ENCODE peak calls at places on chromosomes 16 and 17, in four cellular contexts. T is GM12892, C is esophagus squamous epithelium, S is body of pancreas. L is an unnamed sample.

GRCh38 chr17:32854177-32854576 is 22.7 kb downstream of the MYO1D start:
- DNase-seq in T (no peak), C (no peak), S (no peak), L (no peak)

GRCh38 chr16:57477531-57478202 is 8.6 kb downstream of the DOK4 start:
- DNase-seq in S (no peak), C (no peak), T (no peak), L (no peak)

GRCh38 chr17:64004903-64005733 is 7.0 kb downstream of the PRR29 start:
- DNase-seq in C (no peak), T (no peak), S (no peak), L (no peak)

GRCh38 chr17:68196394-68197090 is 51.3 kb upstream of the AMZ2 start:
- DNase-seq in C (no peak), T (no peak), S (no peak), L (no peak)

GRCh38 chr17:73283841-73284282 is 22.2 kb upstream of the CPSF4L start:
- DNase-seq in T (no peak), S (no peak), C (no peak), L (no peak)

GRCh38 chr17:32497431-32498205 is 10.8 kb downstream of the CDK5R1 start:
- DNase-seq in C (no peak), S (no peak), T (no peak), L (no peak)

GRCh38 chr16:89693931-89694783 is 7.3 kb downstream of the SPATA2L start:
- DNase-seq in C (no peak), S (no peak), T (no peak), L (no peak)

GRCh38 chr16:17964196-17964595 is 372.3 kb downstream of the NPIPA8 start:
- DNase-seq in S (no peak), C (no peak), T (no peak), L (no peak)

GRCh38 chr17:6596941-6597340 is 40.6 kb upstream of the PITPNM3 start:
- DNase-seq in S (no peak), T (no peak), C (no peak), L (no peak)

GRCh38 chr16:76571755-76572154 is 294.6 kb downstream of the CNTNAP4 start:
- DNase-seq in T (no peak), C (no peak), S (no peak), L (no peak)

GRCh38 chr17:31313982-31314787 is at the start of gene EVI2B:
- DNase-seq in S (no peak), T (no peak), C (no peak), L (no peak)

GRCh38 chr17:27430882-27431491 is 25.3 kb upstream of the KSR1 start:
- DNase-seq in S (peak), T (no peak), C (no peak), L (peak)

GRCh38 chr16:54933281-54934150 is 2.9 kb downstream of the IRX5 start:
- DNase-seq in C (no peak), T (no peak), S (no peak), L (no peak)

GRCh38 chr17:13337864-13338371 is 263.8 kb downstream of the HS3ST3A1 start:
- DNase-seq in S (peak), C (no peak), T (no peak), L (no peak)

GRCh38 chr17:18360518-18360917 is 2.8 kb downstream of the SHMT1 start:
- DNase-seq in T (no peak), C (no peak), S (no peak), L (no peak)

GRCh38 chr17:18361837-18362380 is 1.4 kb downstream of the SHMT1 start:
- DNase-seq in C (no peak), T (no peak), S (no peak), L (no peak)

GRCh38 chr17:18362509-18363020 is 785 bp downstream of the SHMT1 start:
- DNase-seq in T (no peak), C (no peak), S (peak), L (peak)

GRCh38 chr17:18364166-18364565 is 816 bp upstream of the SHMT1 start:
- DNase-seq in C (no peak), S (no peak), T (no peak), L (no peak)

DNA sequence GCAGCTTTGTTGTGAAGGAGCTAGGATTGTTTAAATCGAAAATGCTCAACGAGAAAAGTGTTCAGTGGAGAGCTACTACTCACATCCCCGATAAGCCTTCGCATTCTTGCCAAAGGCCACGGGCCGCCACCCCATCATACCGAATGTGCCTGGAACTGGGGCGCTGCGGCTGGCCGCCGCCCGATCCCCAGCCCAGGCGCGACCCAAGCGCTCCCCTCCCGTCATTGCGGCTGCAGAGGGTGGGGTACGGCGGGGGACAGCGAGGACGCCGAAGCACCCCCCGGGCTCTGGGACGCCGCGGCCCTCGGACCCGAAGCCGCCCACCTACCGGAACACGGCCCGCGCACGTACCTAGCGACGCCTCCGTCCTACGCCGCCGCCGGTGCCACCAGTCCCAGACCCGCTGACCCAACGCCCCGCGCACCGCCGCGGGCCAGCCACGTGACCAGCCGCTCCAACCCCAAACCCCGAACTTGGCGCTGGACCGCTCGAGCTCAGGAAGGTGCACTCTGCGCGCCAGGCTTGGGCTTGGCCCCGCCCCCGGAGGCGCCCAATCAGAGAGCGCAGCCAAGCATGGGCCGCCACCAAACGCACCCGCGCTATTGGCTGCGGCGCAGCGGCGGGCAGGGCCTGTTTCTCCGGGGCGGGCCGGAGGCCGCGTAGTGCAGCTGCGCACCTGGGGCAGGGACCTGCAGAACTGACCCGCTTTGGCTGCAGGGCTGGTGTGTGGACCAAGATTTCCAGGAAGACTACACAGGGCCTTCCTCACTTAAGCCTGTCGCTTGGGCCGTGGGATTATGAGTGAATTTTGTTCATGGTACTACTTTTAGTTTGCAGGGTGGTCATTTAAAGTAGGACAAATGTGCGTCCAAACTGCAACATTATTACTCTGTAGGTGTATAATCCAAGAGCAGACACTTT is at the start of gene SHMT1:
- DNase-seq in S (peak), C (peak), T (peak), L (peak)
- TF ChIP-seq POLR2A in S (peak), C (peak), T (peak), L (peak)

GRCh38 chr17:37825851-37826250 is 81.0 kb upstream of the HNF1B start:
- DNase-seq in C (no peak), T (no peak), S (no peak), L (no peak)

GRCh38 chr17:37821025-37821713 is 76.3 kb upstream of the HNF1B start:
- DNase-seq in S (no peak), T (no peak), C (no peak), L (no peak)

GRCh38 chr17:37827905-37828304 is 83.0 kb upstream of the HNF1B start:
- DNase-seq in C (no peak), S (no peak), T (no peak), L (no peak)

GRCh38 chr17:37826497-37827115 is 81.7 kb upstream of the HNF1B start:
- DNase-seq in C (no peak), T (no peak), S (no peak), L (no peak)

GRCh38 chr17:37824534-37825485 is 80.0 kb upstream of the HNF1B start:
- DNase-seq in S (no peak), T (no peak), C (no peak), L (peak)
- TF ChIP-seq POLR2A in S (no peak), T (no peak), C (no peak), L (no peak)

GRCh38 chr17:17567114-17567513 is 24.4 kb downstream of the PEMT start:
- DNase-seq in C (no peak), T (no peak), S (peak), L (no peak)

GRCh38 chr17:17567631-17568030 is 23.9 kb downstream of the PEMT start:
- DNase-seq in T (no peak), S (peak), C (no peak), L (no peak)

GRCh38 chr17:17569691-17570090 is 21.8 kb downstream of the PEMT start:
- DNase-seq in S (peak), T (no peak), C (no peak), L (no peak)

GRCh38 chr17:17570207-17570797 is 21.2 kb downstream of the PEMT start:
- DNase-seq in S (peak), T (no peak), C (no peak), L (peak)

DNA sequence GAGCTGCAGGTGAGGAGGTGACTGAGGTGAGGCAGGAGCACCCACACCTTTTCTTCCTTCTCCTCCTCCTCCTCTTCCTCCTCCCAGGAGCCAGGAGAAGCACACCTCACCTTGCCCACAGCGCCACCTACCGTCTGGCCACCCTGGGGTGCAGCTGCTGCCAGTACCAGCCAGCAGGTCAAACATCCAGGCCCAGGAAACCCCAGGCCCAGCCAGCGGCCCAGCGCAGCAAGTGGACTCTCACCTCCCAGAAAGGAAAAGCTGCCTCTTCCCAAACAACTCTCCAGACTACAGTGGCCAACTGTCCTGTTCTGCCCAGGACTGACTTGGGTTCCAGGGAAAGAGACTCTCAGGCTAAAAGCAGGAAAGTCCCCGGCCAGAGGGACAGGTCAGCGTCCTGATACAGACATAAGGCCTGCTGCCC is 22.7 kb downstream of the PEMT start:
- DNase-seq in C (no peak), T (peak), S (peak), L (peak)
- TF ChIP-seq POLR2A in C (no peak), T (no peak), S (no peak), L (no peak)

GRCh38 chr17:41692722-41693521 is 4.2 kb downstream of the EIF1 start:
- DNase-seq in C (no peak), T (no peak), S (no peak), L (no peak)
- TF ChIP-seq POLR2A in C (no peak), T (no peak), S (no peak), L (peak)

DNA sequence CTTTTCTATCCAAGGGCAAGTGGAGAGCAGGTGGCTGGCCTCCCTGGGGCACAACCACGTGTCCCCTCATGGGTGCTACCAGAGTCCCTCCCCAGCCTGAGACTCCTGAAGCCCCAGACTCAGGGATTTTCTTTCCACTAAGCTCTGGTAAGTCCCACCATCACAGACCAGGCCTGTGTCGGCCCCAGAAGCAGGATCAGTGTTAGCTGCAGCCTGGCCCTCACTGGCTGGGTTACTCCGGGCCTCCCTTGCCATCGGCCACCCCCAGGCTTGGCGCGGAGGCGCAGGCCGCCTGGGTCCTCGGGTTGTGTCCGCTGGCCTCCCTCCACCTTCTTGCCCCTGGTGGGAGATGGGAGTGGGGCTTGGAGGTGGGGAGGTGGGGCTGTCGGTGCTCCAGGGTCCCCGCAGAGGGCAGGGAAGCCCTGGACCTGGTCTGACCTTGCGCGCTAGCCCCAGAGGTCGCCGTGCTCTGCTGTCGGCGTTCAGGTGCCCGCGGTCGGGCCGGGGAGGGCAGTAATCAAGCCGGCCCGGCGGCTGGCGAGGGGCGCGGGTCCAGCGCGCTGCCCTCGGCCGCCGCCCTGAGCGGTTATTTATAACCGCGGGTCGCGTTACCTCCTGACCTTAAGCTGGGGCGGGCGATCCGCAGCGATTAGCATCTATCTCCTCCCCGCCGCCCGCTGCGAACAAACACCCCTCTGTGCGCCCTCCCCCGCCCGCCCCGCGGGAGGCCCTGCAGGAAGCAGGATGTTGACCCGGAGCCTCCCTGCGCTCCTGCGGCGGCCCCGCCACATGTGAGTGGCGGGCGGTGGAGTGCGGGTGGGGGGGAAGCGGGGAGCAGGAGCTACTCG is 78.1 kb upstream of the TOB1 start:
- DNase-seq in C (no peak), S (peak), T (peak), L (peak)
- TF ChIP-seq POLR2A in C (peak), S (peak), T (no peak), L (no peak)

GRCh38 chr16:74903882-74904678 is 80.8 kb downstream of the WDR59 start:
- DNase-seq in C (no peak), S (no peak), T (no peak), L (no peak)

GRCh38 chr16:74901606-74902005 is 83.3 kb downstream of the WDR59 start:
- DNase-seq in T (no peak), S (no peak), C (no peak), L (no peak)

GRCh38 chr16:74899786-74900185 is 85.1 kb downstream of the WDR59 start:
- DNase-seq in S (no peak), T (no peak), C (no peak), L (no peak)

GRCh38 chr16:74902161-74902560 is 82.8 kb downstream of the WDR59 start:
- DNase-seq in T (no peak), C (no peak), S (no peak), L (no peak)

GRCh38 chr16:74903095-74903494 is 81.8 kb downstream of the WDR59 start:
- DNase-seq in C (no peak), S (no peak), T (no peak), L (no peak)
- TF ChIP-seq POLR2A in C (no peak), S (no peak), T (no peak), L (no peak)

DNA sequence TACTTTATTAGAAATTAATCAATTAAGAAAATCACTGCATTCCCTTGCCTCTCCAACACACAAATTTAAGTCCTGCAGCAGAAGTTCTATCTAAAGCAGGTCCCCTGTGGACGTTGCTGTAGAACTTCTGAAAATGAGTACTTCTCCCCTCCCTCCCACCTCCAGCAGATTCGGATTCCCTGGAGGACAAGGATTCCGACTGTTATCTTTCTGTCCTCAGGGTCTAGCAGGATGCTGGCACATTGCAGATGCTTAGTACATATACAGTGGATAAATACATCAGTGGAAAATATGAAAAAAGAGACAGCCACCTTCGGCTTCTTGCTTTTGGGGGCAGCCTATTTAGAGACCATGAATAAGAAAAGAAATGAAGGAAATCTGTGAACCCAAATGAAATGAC is 32.1 kb downstream of the NTN1 start:
- DNase-seq in S (no peak), C (no peak), T (no peak), L (no peak)
- TF ChIP-seq POLR2A in S (no peak), C (no peak), T (no peak), L (no peak)

GRCh38 chr16:1991588-1992474 is 2.1 kb downstream of the SYNGR3 start:
- DNase-seq in T (peak), C (peak), S (peak), L (no peak)
- TF ChIP-seq POLR2A in T (peak), C (peak), S (peak), L (no peak)

DNA sequence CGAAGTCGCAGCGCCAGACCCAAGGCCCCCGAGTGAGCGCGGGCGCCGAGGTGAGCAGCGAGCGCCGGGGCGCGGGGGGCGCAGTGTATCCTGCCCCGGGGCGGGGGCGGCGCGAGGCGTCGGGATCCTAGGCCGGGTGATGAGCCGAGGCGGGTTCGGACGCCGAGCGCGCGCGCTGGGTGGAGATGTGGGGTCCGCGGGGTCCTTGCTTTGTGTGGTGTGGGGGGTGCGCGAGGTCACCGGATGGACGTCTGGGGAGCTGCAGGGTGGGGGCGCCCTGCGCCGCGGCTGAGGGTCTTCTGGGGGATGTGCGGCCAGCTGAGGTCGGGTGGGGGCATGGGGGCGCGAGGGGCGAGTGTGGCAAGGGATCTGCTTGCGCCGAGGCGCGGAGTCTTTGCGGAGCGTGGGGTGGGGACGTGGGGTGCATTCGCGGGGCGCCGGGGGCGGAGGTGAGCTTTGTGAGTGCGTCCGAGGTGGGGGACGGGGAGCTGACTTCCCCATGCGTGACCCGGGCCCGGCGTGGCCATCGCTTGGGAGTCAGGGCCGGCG is 560 bp downstream of the RAI1 start:
- DNase-seq in C (no peak), T (no peak), S (no peak), L (no peak)
- TF ChIP-seq POLR2A in C (no peak), T (no peak), S (no peak), L (no peak)